ENCODE peak calls at places on chromosome 16, in four cellular contexts. One of them, this sample, is unnamed.

GRCh38 chr16:4408323-4408690 is 8.1 kb downstream of the CORO7 start:
- DNase-seq in IMR-90: no peak
- DNase-seq in GM23338: no peak
- DNase-seq in fibroblast of lung: no peak
- DNase-seq in this sample: no peak

GRCh38 chr16:79970551-79971236 is 370.2 kb upstream of the MAF start:
- DNase-seq in IMR-90: no peak
- DNase-seq in GM23338: no peak
- DNase-seq in fibroblast of lung: peak
- DNase-seq in this sample: no peak

GRCh38 chr16:67661101-67661661 is 421 bp downstream of the PARD6A start:
- DNase-seq in fibroblast of lung: peak
- DNase-seq in IMR-90: peak
- DNase-seq in GM23338: peak
- DNase-seq in this sample: no peak

GRCh38 chr16:87765473-87765775 is 362 bp downstream of the KLHDC4 start:
- DNase-seq in fibroblast of lung: peak
- DNase-seq in GM23338: peak
- DNase-seq in IMR-90: peak
- DNase-seq in this sample: peak

GRCh38 chr16:74455619-74456289 is 34.5 kb upstream of the CLEC18B start:
- DNase-seq in fibroblast of lung: peak
- DNase-seq in IMR-90: peak
- DNase-seq in GM23338: no peak
- DNase-seq in this sample: peak

GRCh38 chr16:74575175-74575804 is 31.6 kb downstream of the GLG1 start:
- DNase-seq in IMR-90: no peak
- DNase-seq in GM23338: no peak
- DNase-seq in fibroblast of lung: no peak
- DNase-seq in this sample: no peak

GRCh38 chr16:86707581-86707980 is 129.2 kb downstream of the FOXL1 start:
- DNase-seq in GM23338: no peak
- DNase-seq in fibroblast of lung: no peak
- DNase-seq in IMR-90: no peak
- DNase-seq in this sample: no peak

GRCh38 chr16:50190292-50190691 is 37.2 kb downstream of the TENT4B start:
- DNase-seq in fibroblast of lung: no peak
- DNase-seq in IMR-90: no peak
- DNase-seq in GM23338: no peak
- DNase-seq in this sample: no peak

GRCh38 chr16:8493885-8494487 is 96.3 kb downstream of the TMEM114 start:
- DNase-seq in IMR-90: no peak
- DNase-seq in GM23338: peak
- DNase-seq in fibroblast of lung: no peak
- DNase-seq in this sample: no peak

GRCh38 chr16:80294172-80294571 is 246.6 kb upstream of the DYNLRB2 start:
- DNase-seq in IMR-90: no peak
- DNase-seq in fibroblast of lung: peak
- DNase-seq in GM23338: no peak
- DNase-seq in this sample: no peak

GRCh38 chr16:51507286-51507685 is 356.2 kb upstream of the SALL1 start:
- DNase-seq in fibroblast of lung: no peak
- DNase-seq in IMR-90: no peak
- DNase-seq in GM23338: no peak
- DNase-seq in this sample: no peak

GRCh38 chr16:30700491-30700890 is 1.5 kb downstream of the SRCAP start:
- DNase-seq in GM23338: no peak
- DNase-seq in IMR-90: peak
- DNase-seq in fibroblast of lung: peak
- DNase-seq in this sample: no peak
- H3K4me3 ChIP-seq in GM23338: no peak
- H3K4me3 ChIP-seq in IMR-90: no peak
- H3K4me3 ChIP-seq in fibroblast of lung: no peak
- H3K4me3 ChIP-seq in this sample: no peak

GRCh38 chr16:82943371-82943770 is 316.6 kb downstream of the CDH13 start:
- DNase-seq in IMR-90: peak
- DNase-seq in fibroblast of lung: peak
- DNase-seq in GM23338: no peak
- DNase-seq in this sample: peak
- TF ChIP-seq CTCF in IMR-90: no peak
- TF ChIP-seq CTCF in fibroblast of lung: no peak
- TF ChIP-seq CTCF in GM23338: no peak
- TF ChIP-seq CTCF in this sample: no peak

GRCh38 chr16:27844826-27845225 is 218.7 kb downstream of the GSG1L start:
- DNase-seq in IMR-90: no peak
- DNase-seq in GM23338: no peak
- DNase-seq in fibroblast of lung: no peak
- DNase-seq in this sample: no peak
- H3K4me3 ChIP-seq in IMR-90: no peak
- H3K4me3 ChIP-seq in GM23338: no peak
- H3K4me3 ChIP-seq in fibroblast of lung: no peak
- H3K4me3 ChIP-seq in this sample: no peak

DNA sequence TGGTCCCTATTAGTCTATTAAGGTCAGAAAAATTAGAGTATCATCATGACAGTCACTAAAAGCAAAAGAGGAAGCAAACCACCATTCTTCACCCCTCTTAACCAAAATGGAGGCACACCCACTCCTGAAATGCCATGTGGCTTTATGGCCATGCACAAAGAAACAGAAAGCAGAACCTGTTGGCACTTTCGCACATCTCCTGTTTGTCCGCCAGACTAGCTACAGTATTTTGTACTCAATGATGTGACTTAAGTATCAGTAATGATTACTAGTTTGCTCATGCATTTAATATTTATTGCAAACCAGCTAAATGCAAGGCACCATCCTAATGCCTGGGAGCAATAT is 70.2 kb upstream of the GNAO1 start:
- DNase-seq in IMR-90: no peak
- DNase-seq in fibroblast of lung: no peak
- DNase-seq in GM23338: no peak
- DNase-seq in this sample: no peak
- TF ChIP-seq CTCF in IMR-90: no peak
- TF ChIP-seq CTCF in fibroblast of lung: no peak
- TF ChIP-seq CTCF in GM23338: no peak
- TF ChIP-seq CTCF in this sample: no peak

GRCh38 chr16:85018529-85019236 is 7.3 kb upstream of the ZDHHC7 start:
- DNase-seq in GM23338: no peak
- DNase-seq in fibroblast of lung: no peak
- DNase-seq in IMR-90: no peak
- DNase-seq in this sample: no peak
- H3K4me3 ChIP-seq in GM23338: no peak
- H3K4me3 ChIP-seq in fibroblast of lung: no peak
- H3K4me3 ChIP-seq in IMR-90: no peak
- H3K4me3 ChIP-seq in this sample: no peak